ENCODE peak calls at places on chromosomes 5 and 9, in seven cellular contexts. B is heart left ventricle, Z is sigmoid colon, O is fibroblast of pulmonary artery, S is choroid plexus epithelial cell, H is GM23338, X is astrocyte of the cerebellum. A is an unnamed sample.

GRCh38 chr5:113546711-113547159 is 33.2 kb downstream of the YTHDC2 start:
- DNase-seq in B (no peak), Z (no peak), O (peak), S (peak), H (no peak), X (peak), A (no peak)

GRCh38 chr5:138459311-138459710 is 6.0 kb upstream of the EGR1 start:
- DNase-seq in B (peak), Z (no peak), O (no peak), S (no peak), H (no peak), X (no peak), A (no peak)

GRCh38 chr9:97570899-97571298 is 62.3 kb downstream of the TSTD2 start:
- DNase-seq in B (peak), Z (peak), O (no peak), S (no peak), H (no peak), X (no peak), A (peak)

GRCh38 chr9:112819635-112820496 is 69.3 kb downstream of the SNX30 start:
- DNase-seq in B (peak), Z (no peak), O (peak), S (peak), H (peak), X (peak), A (peak)

GRCh38 chr9:100098241-100098886 is 436 bp downstream of the ERP44 start:
- DNase-seq in B (peak), Z (peak), O (peak), S (peak), H (peak), X (no peak), A (no peak)

GRCh38 chr9:115189686-115190085 is 71.7 kb upstream of the TNC start:
- DNase-seq in B (no peak), Z (no peak), O (no peak), S (no peak), H (no peak), X (no peak), A (no peak)

GRCh38 chr5:58938568-58939424 is 355.9 kb downstream of the RAB3C start:
- DNase-seq in B (no peak), Z (no peak), O (no peak), S (no peak), H (no peak), X (no peak), A (no peak)

GRCh38 chr9:90870646-90871326 is 69.2 kb downstream of the SYK start:
- DNase-seq in B (no peak), Z (no peak), O (peak), S (peak), H (peak), X (peak), A (peak)

GRCh38 chr5:53052499-53052898 is 57.1 kb downstream of the MOCS2 start:
- DNase-seq in B (no peak), Z (no peak), O (no peak), S (no peak), H (no peak), X (no peak), A (no peak)

GRCh38 chr5:23089316-23089715 is 236.2 kb upstream of the CDH12 start:
- DNase-seq in B (no peak), Z (no peak), O (no peak), S (no peak), H (no peak), X (no peak), A (peak)

GRCh38 chr9:116154976-116155699 is 1.5 kb downstream of the PAPPA start:
- DNase-seq in B (no peak), Z (no peak), O (peak), S (peak), H (peak), X (no peak), A (no peak)

GRCh38 chr5:178069909-178070308 is 43.4 kb upstream of the N4BP3 start:
- DNase-seq in B (no peak), Z (no peak), O (peak), S (peak), H (peak), X (no peak), A (no peak)

GRCh38 chr5:173321886-173322285 is 6.3 kb downstream of the STC2 start:
- DNase-seq in B (no peak), Z (no peak), O (peak), S (peak), H (no peak), X (no peak), A (no peak)

GRCh38 chr9:72952914-72953313 is at the start of gene ALDH1A1:
- DNase-seq in B (no peak), Z (no peak), O (no peak), S (no peak), H (peak), X (no peak), A (no peak)

GRCh38 chr9:135506327-135507103 is 6.0 kb downstream of the MRPS2 start:
- DNase-seq in B (no peak), Z (peak), O (peak), S (no peak), H (peak), X (no peak), A (no peak)

GRCh38 chr9:89317282-89317681 is 1.0 kb upstream of the SECISBP2 start:
- DNase-seq in B (no peak), Z (no peak), O (no peak), S (no peak), H (peak), X (no peak), A (no peak)
- H3K4me3 ChIP-seq in B (peak), Z (no peak), O (no peak), S (no peak), H (peak), X (no peak), A (peak)

GRCh38 chr5:180332051-180332517 is 21.1 kb downstream of the GFPT2 start:
- DNase-seq in B (no peak), Z (peak), O (peak), S (no peak), H (peak), X (peak), A (no peak)
- TF ChIP-seq CTCF in B (no peak), Z (no peak), O (peak), S (peak), H (peak), X (peak), A (peak)

GRCh38 chr9:14279671-14280070 is 34.3 kb downstream of the NFIB start:
- DNase-seq in B (no peak), Z (no peak), O (no peak), S (peak), H (no peak), X (no peak), A (no peak)
- H3K4me3 ChIP-seq in B (no peak), Z (no peak), O (no peak), S (no peak), H (no peak), X (no peak), A (no peak)

GRCh38 chr5:135188233-135188909 is 154.3 kb upstream of the PITX1 start:
- DNase-seq in B (no peak), Z (no peak), O (no peak), S (no peak), H (no peak), X (no peak), A (no peak)

GRCh38 chr5:135184646-135185045 is 150.6 kb upstream of the PITX1 start:
- DNase-seq in B (no peak), Z (no peak), O (no peak), S (no peak), H (no peak), X (no peak), A (no peak)

GRCh38 chr5:135189024-135189423 is 155.0 kb upstream of the PITX1 start:
- DNase-seq in B (peak), Z (no peak), O (no peak), S (no peak), H (no peak), X (no peak), A (no peak)

GRCh38 chr5:135185461-135186075 is 151.5 kb upstream of the PITX1 start:
- DNase-seq in B (no peak), Z (no peak), O (peak), S (peak), H (peak), X (peak), A (peak)

GRCh38 chr5:135186662-135187522 is 152.9 kb upstream of the PITX1 start:
- DNase-seq in B (no peak), Z (no peak), O (no peak), S (no peak), H (no peak), X (no peak), A (no peak)
- TF ChIP-seq CTCF in B (no peak), Z (no peak), O (no peak), S (no peak), H (no peak), X (no peak), A (no peak)

A was measured in retinal pigment epithelial cell.